ENCODE peak calls at places on chromosomes 13 and 19, in five cellular contexts. E is HCT116, N is HepG2, Q is H1, M is SK-N-SH. K is an unnamed sample.

GRCh38 chr13:98083507-98083906 is 59.4 kb upstream of the FARP1 start:
- DNase-seq in E (no peak), N (no peak), Q (no peak), M (no peak), K (no peak)

GRCh38 chr13:98286814-98287213 is 109.7 kb upstream of the RNF113B start:
- DNase-seq in E (no peak), N (no peak), Q (no peak), M (no peak), K (no peak)

GRCh38 chr19:43651758-43652545 is 12.3 kb upstream of the CADM4 start:
- DNase-seq in E (no peak), N (peak), Q (peak), M (peak), K (no peak)

GRCh38 chr13:20132052-20132634 is 28.7 kb downstream of the GJA3 start:
- DNase-seq in E (no peak), N (no peak), Q (no peak), M (no peak), K (no peak)

GRCh38 chr13:36339600-36340155 is 6.5 kb downstream of the SPART start:
- DNase-seq in E (no peak), N (no peak), Q (no peak), M (no peak), K (no peak)

GRCh38 chr13:102117175-102117830 is 284.5 kb downstream of the FGF14 start:
- DNase-seq in E (no peak), N (no peak), Q (no peak), M (no peak), K (no peak)

GRCh38 chr19:970695-971094 is 13.4 kb upstream of the WDR18 start:
- DNase-seq in E (no peak), N (no peak), Q (peak), M (peak), K (no peak)

GRCh38 chr19:41427647-41428480 is 690 bp upstream of the B3GNT8 start:
- DNase-seq in E (no peak), N (no peak), Q (peak), M (peak), K (no peak)

GRCh38 chr13:113853518-113854237 is 10.2 kb downstream of the GAS6 start:
- DNase-seq in E (no peak), N (no peak), Q (peak), M (no peak), K (no peak)

GRCh38 chr13:30727491-30728350 is 7.6 kb upstream of the ALOX5AP start:
- DNase-seq in E (no peak), N (no peak), Q (no peak), M (no peak), K (no peak)

GRCh38 chr19:9498183-9498902 is at the start of gene ZNF560:
- DNase-seq in E (no peak), N (no peak), Q (peak), M (peak), K (peak)

GRCh38 chr13:70703755-70704154 is 595.5 kb upstream of the KLHL1 start:
- DNase-seq in E (no peak), N (no peak), Q (no peak), M (no peak), K (no peak)

GRCh38 chr13:21326155-21327030 is 132.7 kb downstream of the ZDHHC20 start:
- DNase-seq in E (no peak), N (no peak), Q (peak), M (peak), K (peak)

GRCh38 chr19:10565028-10565566 is 713 bp downstream of the KRI1 start:
- DNase-seq in E (no peak), N (no peak), Q (no peak), M (peak), K (no peak)

GRCh38 chr19:1280588-1281269 is 4.9 kb upstream of the EFNA2 start:
- DNase-seq in E (no peak), N (no peak), Q (no peak), M (no peak), K (no peak)

GRCh38 chr13:37735293-37735692 is 134.3 kb downstream of the TRPC4 start:
- DNase-seq in E (no peak), N (no peak), Q (no peak), M (no peak), K (no peak)

GRCh38 chr13:95552539-95553270 is at the start of gene CLDN10:
- DNase-seq in E (no peak), N (no peak), Q (peak), M (peak), K (peak)

GRCh38 chr19:13557756-13558398 is 51.6 kb upstream of the CACNA1A start:
- DNase-seq in E (peak), N (no peak), Q (peak), M (no peak), K (peak)

GRCh38 chr19:13974073-13974472 is 21.8 kb downstream of the DCAF15 start:
- DNase-seq in E (peak), N (no peak), Q (peak), M (peak), K (no peak)

GRCh38 chr19:42267644-42268141 is 1.4 kb upstream of the CIC start:
- DNase-seq in E (no peak), N (no peak), Q (no peak), M (no peak), K (no peak)

GRCh38 chr19:15421726-15422260 is 3.0 kb upstream of the AKAP8L start:
- DNase-seq in E (no peak), N (no peak), Q (no peak), M (peak), K (no peak)

GRCh38 chr13:26589754-26590153 is 32.3 kb downstream of the WASF3 start:
- DNase-seq in E (no peak), N (no peak), Q (no peak), M (no peak), K (no peak)

GRCh38 chr19:1132625-1133383 is 29.0 kb downstream of the GPX4 start:
- DNase-seq in E (no peak), N (no peak), Q (no peak), M (no peak), K (no peak)

GRCh38 chr19:28603453-28603852 is 609.5 kb downstream of the UQCRFS1 start:
- DNase-seq in E (no peak), N (no peak), Q (no peak), M (no peak), K (no peak)

GRCh38 chr13:22648325-22648758 is 532.4 kb upstream of the SGCG start:
- DNase-seq in E (no peak), N (no peak), Q (peak), M (no peak), K (no peak)

GRCh38 chr19:8482696-8483095 is 19.7 kb downstream of the PRAM1 start:
- DNase-seq in E (no peak), N (no peak), Q (no peak), M (no peak), K (no peak)

GRCh38 chr19:39483141-39483540 is 2.5 kb downstream of the TIMM50 start:
- DNase-seq in E (no peak), N (no peak), Q (no peak), M (no peak), K (no peak)

GRCh38 chr19:54420383-54421168 is 5.3 kb downstream of the TTYH1 start:
- DNase-seq in E (no peak), N (peak), Q (peak), M (no peak), K (peak)

GRCh38 chr13:65965496-65965895 is 1264.6 kb downstream of the PCDH9 start:
- DNase-seq in E (no peak), N (no peak), Q (no peak), M (no peak), K (no peak)

GRCh38 chr13:112683581-112683980 is 6.3 kb upstream of the ATP11A start:
- DNase-seq in E (no peak), N (no peak), Q (peak), M (no peak), K (no peak)

GRCh38 chr13:112679381-112679780 is 10.5 kb upstream of the ATP11A start:
- DNase-seq in E (no peak), N (no peak), Q (peak), M (no peak), K (no peak)

GRCh38 chr13:112680741-112681360 is 9.0 kb upstream of the ATP11A start:
- DNase-seq in E (no peak), N (no peak), Q (peak), M (no peak), K (no peak)

GRCh38 chr13:112684041-112684440 is 5.8 kb upstream of the ATP11A start:
- DNase-seq in E (no peak), N (no peak), Q (peak), M (no peak), K (no peak)

DNA sequence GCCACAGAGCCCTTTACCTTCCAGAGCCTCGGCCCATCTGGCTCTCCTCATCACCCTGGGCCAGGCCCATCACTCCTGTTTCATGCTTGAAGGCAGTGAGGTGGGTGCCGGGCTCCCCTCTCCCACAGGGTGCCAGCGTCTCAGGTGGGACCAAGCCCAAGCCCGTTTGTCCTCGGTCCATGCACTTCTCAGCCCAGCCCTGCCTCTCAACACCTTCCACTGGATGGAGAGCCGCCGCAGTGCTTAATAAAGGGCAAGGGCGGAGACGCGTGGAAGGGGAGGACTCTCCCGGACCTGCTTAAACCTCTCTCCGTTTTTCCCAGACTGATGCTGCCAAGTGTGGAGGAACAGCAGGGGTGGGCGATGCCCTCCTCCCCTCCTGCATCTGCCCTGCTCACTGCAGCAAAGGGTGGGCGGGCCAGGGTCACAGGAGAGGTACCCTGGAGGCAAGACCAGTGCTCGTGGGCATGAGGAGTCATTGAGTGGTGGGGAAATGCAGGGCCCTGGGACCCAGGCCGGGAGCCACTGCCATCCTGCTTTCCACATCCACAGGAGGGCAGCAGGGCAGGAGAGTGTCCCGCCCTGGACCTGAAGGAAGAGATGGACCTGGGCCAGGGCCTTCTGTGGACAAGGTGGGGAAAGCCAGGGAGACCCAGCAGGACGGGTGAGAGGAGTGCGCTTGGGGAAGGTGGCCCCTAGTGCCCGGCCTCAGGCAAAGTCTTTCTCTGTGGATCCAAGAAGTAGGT is 9.7 kb upstream of the ATP11A start:
- DNase-seq in E (no peak), N (no peak), Q (peak), M (no peak), K (no peak)
- TF ChIP-seq YY1 in E (no peak), N (no peak), Q (no peak), M (no peak), K (no peak)

GRCh38 chr19:47609885-47610545 is 1.1 kb downstream of the BICRA start:
- DNase-seq in E (no peak), N (peak), Q (peak), M (peak), K (no peak)
- TF ChIP-seq YY1 in E (no peak), N (peak), Q (no peak), M (no peak), K (no peak)

GRCh38 chr13:51623473-51623872 is 39.2 kb downstream of the WDFY2 start:
- DNase-seq in E (no peak), N (no peak), Q (no peak), M (no peak), K (no peak)
- TF ChIP-seq YY1 in E (no peak), N (no peak), Q (no peak), M (no peak), K (no peak)

GRCh38 chr13:46492946-46493345 is 60.0 kb upstream of the LRCH1 start:
- DNase-seq in E (peak), N (peak), Q (no peak), M (peak), K (peak)
- TF ChIP-seq YY1 in E (no peak), N (no peak), Q (no peak), M (no peak), K (no peak)

GRCh38 chr19:5125797-5126497 is 157.0 kb downstream of the KDM4B start:
- DNase-seq in E (no peak), N (no peak), Q (peak), M (no peak), K (peak)
- TF ChIP-seq YY1 in E (no peak), N (no peak), Q (no peak), M (no peak), K (no peak)

GRCh38 chr13:111554539-111555267 is 234.3 kb downstream of the TEX29 start:
- DNase-seq in E (no peak), N (no peak), Q (no peak), M (no peak), K (no peak)
- TF ChIP-seq YY1 in E (no peak), N (no peak), Q (no peak), M (no peak), K (no peak)

GRCh38 chr13:24230428-24231072 is 70.0 kb downstream of the SPATA13 start:
- DNase-seq in E (no peak), N (no peak), Q (no peak), M (no peak), K (no peak)
- TF ChIP-seq YY1 in E (no peak), N (no peak), Q (no peak), M (no peak), K (no peak)

DNA sequence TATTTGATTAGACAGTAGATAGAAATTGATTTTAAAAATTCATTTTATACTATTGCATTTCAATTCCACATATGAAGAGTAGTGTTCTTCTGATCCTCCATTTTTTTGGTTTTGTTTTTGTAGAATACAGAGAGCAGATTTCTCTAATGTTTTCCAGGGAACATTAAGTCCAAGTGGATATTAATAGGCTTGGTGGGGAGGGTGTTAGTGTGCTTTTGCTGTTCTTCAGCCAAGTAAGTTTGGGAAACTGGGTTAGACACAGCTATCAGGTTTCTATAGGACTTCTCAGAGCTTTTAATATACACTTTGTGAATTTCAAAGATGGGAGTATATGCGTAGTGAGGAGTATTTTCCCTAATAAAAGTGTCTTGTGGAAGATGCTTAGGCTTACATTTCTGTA is 21.8 kb downstream of the NAA16 start:
- DNase-seq in E (no peak), N (no peak), Q (no peak), M (no peak), K (no peak)
- TF ChIP-seq YY1 in E (no peak), N (no peak), Q (no peak), M (no peak), K (no peak)